ENCODE peak calls at places on chromosomes 16 and 17, in seven cellular contexts. S, M, G, J, D, H and W are unnamed samples.

GRCh38 chr16:88653101-88653500 is 2.2 kb upstream of the CYBA start:
- DNase-seq in J (no peak), G (no peak), H (no peak), M (no peak), D (no peak), S (no peak), W (no peak)

GRCh38 chr17:48711128-48711527 is 11.2 kb downstream of the PRAC1 start:
- DNase-seq in H (no peak), D (no peak), S (no peak), J (no peak), M (no peak), G (no peak), W (no peak)

GRCh38 chr17:304461-304860 is 48.1 kb downstream of the RPH3AL start:
- DNase-seq in J (no peak), H (no peak), D (no peak), S (peak), M (no peak), G (no peak), W (no peak)

GRCh38 chr17:34816806-34817205 is 144.5 kb downstream of the CCT6B start:
- DNase-seq in H (no peak), G (no peak), J (no peak), D (no peak), M (no peak), S (peak), W (no peak)

GRCh38 chr16:25151996-25152395 is 40.5 kb downstream of the LCMT1 start:
- DNase-seq in J (no peak), H (peak), G (peak), S (no peak), D (no peak), M (no peak), W (no peak)

GRCh38 chr17:79188048-79188447 is 113.4 kb downstream of the ENGASE start:
- DNase-seq in S (peak), M (no peak), H (no peak), D (no peak), J (peak), G (no peak), W (no peak)

GRCh38 chr17:628507-628941 is 86.1 kb downstream of the VPS53 start:
- DNase-seq in S (no peak), M (no peak), D (no peak), H (no peak), G (no peak), J (no peak), W (no peak)

GRCh38 chr17:48368352-48368751 is 61.7 kb downstream of the SKAP1 start:
- DNase-seq in H (no peak), S (no peak), D (no peak), M (no peak), G (no peak), J (no peak), W (no peak)

GRCh38 chr17:27586203-27586701 is 44.7 kb upstream of the LGALS9 start:
- DNase-seq in D (no peak), M (no peak), G (peak), J (no peak), H (peak), S (no peak), W (no peak)

GRCh38 chr17:66620528-66620927 is 214.4 kb upstream of the CACNG5 start:
- DNase-seq in J (no peak), G (peak), H (no peak), D (no peak), M (no peak), S (no peak), W (no peak)

GRCh38 chr17:10879110-10879509 is 41.2 kb upstream of the PIRT start:
- DNase-seq in J (no peak), G (no peak), H (no peak), M (peak), S (peak), D (peak), W (peak)

GRCh38 chr16:86772231-86772510 is 193.8 kb downstream of the FOXL1 start:
- DNase-seq in D (no peak), S (no peak), J (no peak), H (peak), G (peak), M (no peak), W (no peak)

GRCh38 chr16:56262148-56262878 is 71.0 kb downstream of the GNAO1 start:
- DNase-seq in J (no peak), M (no peak), S (no peak), H (no peak), D (no peak), G (no peak), W (no peak)

GRCh38 chr16:70789231-70789926 is 11.6 kb downstream of the VAC14 start:
- DNase-seq in J (no peak), D (peak), H (no peak), G (peak), S (peak), M (peak), W (no peak)

GRCh38 chr16:70777973-70778406 is 23.0 kb downstream of the VAC14 start:
- DNase-seq in S (peak), G (peak), D (no peak), H (peak), M (no peak), J (no peak), W (no peak)

GRCh38 chr16:17305694-17306093 is 165.1 kb downstream of the XYLT1 start:
- DNase-seq in S (no peak), M (no peak), D (no peak), G (no peak), H (no peak), J (no peak), W (no peak)

GRCh38 chr17:43211123-43211479 is 574 bp upstream of the TMEM106A start:
- DNase-seq in H (no peak), S (no peak), M (no peak), D (no peak), G (no peak), J (no peak), W (no peak)

GRCh38 chr17:68455756-68456528 is 1.4 kb downstream of the WIPI1 start:
- DNase-seq in M (no peak), J (no peak), G (peak), S (no peak), D (peak), H (peak), W (no peak)

GRCh38 chr16:14284930-14285541 is 213.9 kb downstream of the MRTFB start:
- DNase-seq in H (peak), D (peak), J (no peak), G (no peak), M (peak), S (peak), W (no peak)

GRCh38 chr16:23597003-23597756 is 1.1 kb upstream of the NDUFAB1 start:
- DNase-seq in M (peak), J (no peak), S (peak), H (no peak), G (no peak), D (no peak), W (no peak)
- TF ChIP-seq CTCF in M (peak), J (no peak), S (no peak), H (peak), G (no peak), D (no peak), W (no peak)

DNA sequence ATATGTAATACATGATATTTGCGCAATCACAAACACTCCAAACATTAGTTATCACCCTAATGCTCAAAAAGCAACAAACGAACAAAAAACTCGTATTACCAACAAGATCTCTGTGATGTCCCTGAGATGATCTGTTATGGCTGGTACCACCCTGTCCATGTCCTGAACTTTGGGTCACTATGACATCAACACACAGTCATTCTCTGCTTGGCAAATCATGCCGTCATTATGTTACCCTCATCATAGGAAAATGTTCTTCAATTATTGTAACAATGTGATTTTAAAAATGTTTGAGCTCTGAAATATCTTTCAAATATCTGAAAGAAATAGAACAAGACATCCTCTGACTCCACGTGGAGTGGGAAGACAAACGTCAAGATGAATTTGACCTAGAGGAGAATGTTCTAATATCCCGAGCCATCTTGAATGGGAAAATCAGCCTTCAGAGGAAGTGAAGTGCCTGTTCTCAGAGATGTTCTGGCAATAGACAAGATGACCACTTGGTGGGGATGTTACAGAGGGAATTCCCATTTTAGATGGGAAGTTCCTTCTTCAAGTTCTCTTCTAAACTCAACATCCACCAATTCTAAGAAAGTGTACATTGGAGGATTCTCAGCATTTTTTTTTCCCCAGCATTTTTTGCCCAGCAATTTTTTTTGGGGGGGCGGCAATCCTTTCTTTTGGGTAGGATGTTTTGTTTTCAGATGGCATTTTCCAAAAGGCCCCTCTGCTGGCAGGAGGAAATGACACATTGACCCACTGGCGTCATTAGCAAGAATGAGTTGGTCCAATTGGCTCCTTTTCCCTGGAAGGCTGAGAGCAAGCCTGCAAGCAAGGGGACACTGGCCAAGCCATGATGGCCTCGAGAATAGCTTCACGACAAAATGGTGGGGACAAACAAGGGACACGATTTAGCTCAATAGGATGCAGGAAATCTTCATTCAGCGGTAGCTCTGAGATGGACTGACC is 3.7 kb upstream of the HSD17B2 start:
- DNase-seq in S (no peak), J (no peak), D (no peak), H (peak), M (no peak), G (peak), W (no peak)
- TF ChIP-seq CTCF in S (peak), J (no peak), D (peak), H (peak), M (peak), G (peak), W (no peak)

GRCh38 chr16:46857261-46857962 is 26.4 kb upstream of the C16orf87 start:
- DNase-seq in J (no peak), H (peak), G (peak), D (no peak), S (no peak), M (no peak), W (no peak)
- TF ChIP-seq CTCF in J (peak), H (peak), G (peak), D (peak), S (no peak), M (peak), W (peak)

DNA sequence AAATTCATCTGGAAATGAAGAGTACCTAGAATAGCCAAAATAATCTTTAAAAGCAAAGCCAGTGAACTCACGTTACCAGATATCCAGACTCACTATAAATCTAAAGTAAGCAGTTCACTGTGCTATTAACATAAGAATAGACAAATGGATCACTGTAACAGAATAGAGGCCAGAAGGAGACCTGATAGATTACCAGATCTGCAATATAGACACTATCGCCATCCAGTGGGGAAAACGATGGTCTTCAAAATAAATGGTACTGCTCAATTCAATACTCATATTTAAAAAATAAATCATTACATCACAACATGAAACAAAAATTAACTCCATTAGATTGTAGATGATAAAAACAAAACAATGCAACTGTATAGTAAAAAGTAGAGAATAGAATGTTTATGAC is 158.6 kb upstream of the CDH8 start:
- DNase-seq in G (no peak), H (no peak), M (no peak), S (no peak), J (no peak), D (no peak), W (no peak)
- TF ChIP-seq CTCF in G (no peak), H (no peak), M (no peak), S (no peak), J (no peak), D (no peak), W (no peak)

GRCh38 chr16:8848231-8848938 is 20.4 kb downstream of the CARHSP1 start:
- DNase-seq in G (no peak), J (no peak), D (no peak), M (no peak), H (no peak), S (no peak), W (no peak)
- TF ChIP-seq CTCF in G (no peak), J (no peak), D (no peak), M (no peak), H (no peak), S (no peak), W (no peak)

DNA sequence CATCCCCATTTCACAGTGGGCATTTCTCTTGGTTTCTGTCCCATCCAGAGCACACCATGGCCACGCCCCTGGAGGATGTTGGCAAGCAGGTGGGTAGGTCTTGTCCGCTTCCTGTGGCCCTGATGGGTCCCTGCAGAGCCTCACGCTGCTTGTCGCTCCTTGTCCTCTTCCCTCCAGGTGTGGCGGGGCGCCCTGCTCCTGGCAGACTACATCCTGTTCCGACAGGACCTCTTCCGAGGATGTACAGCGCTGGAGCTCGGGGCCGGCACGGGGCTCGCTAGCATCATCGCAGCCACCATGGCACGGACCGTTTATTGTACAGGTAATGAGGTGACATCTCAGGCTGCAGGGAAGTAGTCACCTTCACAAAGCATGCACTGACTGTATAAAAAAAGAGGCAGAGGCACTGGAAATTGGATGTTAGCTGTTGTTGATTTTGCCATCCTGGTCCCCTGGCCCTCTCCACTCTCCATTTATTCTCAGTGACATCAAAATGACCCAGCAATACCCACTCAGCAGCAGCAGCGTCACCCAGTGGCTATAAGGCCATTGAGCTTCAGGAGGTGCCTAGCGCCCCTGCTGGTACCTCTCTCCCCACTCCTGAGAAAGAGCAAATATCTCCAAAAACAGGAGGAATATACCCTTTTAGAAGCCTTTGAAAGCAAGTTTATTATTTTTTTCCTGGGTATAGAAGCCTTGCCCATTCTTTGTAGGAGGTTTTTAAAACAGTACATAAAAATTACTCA is 13.7 kb downstream of the METTL22 start:
- DNase-seq in S (peak), M (no peak), G (peak), H (peak), J (no peak), D (no peak), W (no peak)
- TF ChIP-seq CTCF in S (peak), M (peak), G (peak), H (peak), J (no peak), D (peak), W (no peak)

DNA sequence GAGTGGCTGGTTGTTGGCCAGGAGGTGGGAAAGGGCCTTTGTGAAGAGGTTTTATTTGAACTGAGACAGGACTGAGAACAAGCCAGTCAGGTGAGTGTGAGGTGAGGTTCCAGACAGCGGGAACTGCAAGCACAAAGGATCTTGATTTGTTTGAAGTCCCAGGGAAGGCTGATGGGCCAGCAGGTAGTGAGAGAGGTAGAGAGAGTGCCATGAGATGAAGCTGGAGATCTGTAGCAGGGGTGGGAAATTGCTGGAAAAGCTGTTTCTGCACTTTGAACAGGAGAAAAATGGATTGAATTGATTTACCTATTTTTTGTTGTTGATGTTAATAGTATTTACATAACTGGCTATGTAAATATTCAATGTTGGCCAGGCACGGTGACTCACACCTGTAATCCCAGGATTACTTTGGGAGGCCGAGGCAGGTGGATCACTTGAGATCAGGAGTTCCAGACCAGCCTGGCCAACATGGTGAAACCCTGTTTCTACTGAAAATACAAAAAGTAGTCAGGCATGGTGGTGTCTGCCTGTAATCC is 7.7 kb upstream of the DCTPP1 start:
- DNase-seq in M (no peak), D (peak), H (no peak), S (no peak), G (no peak), J (no peak), W (no peak)
- TF ChIP-seq CTCF in M (no peak), D (no peak), H (no peak), S (no peak), G (no peak), J (no peak), W (no peak)

GRCh38 chr16:22973451-22973991 is 159.6 kb downstream of the HS3ST2 start:
- DNase-seq in H (no peak), S (no peak), M (no peak), G (no peak), D (no peak), J (no peak), W (no peak)

GRCh38 chr16:22971346-22971924 is 157.5 kb downstream of the HS3ST2 start:
- DNase-seq in G (no peak), H (no peak), S (no peak), D (no peak), M (no peak), J (no peak), W (no peak)

GRCh38 chr16:22979038-22979437 is 165.1 kb downstream of the HS3ST2 start:
- DNase-seq in D (no peak), M (no peak), S (no peak), J (no peak), G (no peak), H (no peak), W (no peak)

DNA sequence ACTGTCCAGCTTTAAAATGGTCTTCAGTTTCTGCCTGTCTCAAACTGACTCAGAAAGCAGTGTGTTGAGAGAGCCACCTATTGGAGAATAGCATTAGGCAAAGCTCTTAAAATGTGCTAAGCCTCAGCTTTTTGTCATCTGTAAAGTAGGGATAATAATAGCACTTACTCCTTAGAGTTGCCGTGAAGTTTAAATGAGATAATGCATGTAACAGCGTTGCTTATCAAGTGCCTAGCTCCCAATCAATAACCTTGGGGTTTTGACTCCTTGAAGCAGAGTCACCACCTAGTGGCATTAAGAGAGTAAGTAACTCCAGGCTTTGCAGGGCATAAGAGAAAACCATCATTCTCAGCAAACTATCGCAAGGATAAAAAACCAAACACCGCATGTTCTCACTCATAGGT is 163.3 kb downstream of the HS3ST2 start:
- DNase-seq in M (no peak), H (no peak), D (no peak), J (no peak), G (no peak), S (no peak), W (no peak)
- TF ChIP-seq CTCF in M (no peak), H (no peak), D (peak), J (peak), G (peak), S (no peak), W (no peak)

GRCh38 chr16:69424053-69424934 is at the start of gene CYB5B:
- DNase-seq in S (peak), G (peak), H (peak), J (peak), D (peak), M (peak), W (peak)
- TF ChIP-seq CTCF in S (no peak), G (no peak), H (peak), J (no peak), D (no peak), M (peak), W (no peak)

DNA sequence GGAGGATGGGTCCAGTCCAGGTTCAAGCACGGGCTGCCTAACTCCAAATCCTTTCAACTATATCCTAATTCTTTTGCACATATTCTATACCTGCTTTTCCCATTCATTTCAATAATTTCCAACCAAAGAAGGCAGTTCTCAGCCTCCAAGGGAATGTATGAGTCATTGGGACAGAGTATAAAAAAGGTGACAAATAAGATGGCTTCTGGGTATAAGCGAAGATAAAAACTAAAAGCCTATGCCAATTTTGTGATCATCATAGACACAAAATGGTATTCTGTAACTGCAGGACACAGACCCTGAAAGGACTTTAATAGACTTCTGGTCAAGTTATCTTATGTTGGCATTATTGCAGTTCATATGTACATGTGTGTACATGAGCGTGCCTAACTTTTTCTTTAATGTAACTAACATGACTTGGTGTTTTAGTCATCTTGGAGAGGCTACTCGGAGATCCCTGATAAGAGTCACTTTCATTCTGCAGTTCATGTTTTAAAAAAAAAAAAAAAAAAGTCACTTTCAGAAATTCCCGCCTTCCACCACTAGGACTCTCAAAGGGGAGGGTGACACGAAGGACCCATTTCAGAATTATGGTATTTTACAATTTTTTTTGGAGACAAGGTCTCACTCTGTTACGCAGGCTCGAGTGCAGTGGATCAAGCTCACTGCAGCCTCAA is 17.3 kb downstream of the COG1 start:
- DNase-seq in S (no peak), J (peak), G (no peak), D (no peak), M (no peak), H (no peak), W (no peak)
- TF ChIP-seq CTCF in S (peak), J (peak), G (peak), D (no peak), M (peak), H (peak), W (peak)